ENCODE peak calls at places on chromosomes 13 and 19, in seven cellular contexts. C is CD8-positive, alpha-beta T cell; O is neural progenitor cell; A is PC-3; L is neuronal stem cell; P is upper lobe of right lung; R is WERI-Rb-1. E is an unnamed sample. For H3K27me3, the result is how much of the 10 kb centered on the place peaks cover.

GRCh38 chr13:106118996-106119395 is 416.5 kb downstream of the EFNB2 start:
- DNase-seq in C (no peak), O (no peak), A (no peak), L (no peak), P (no peak), R (no peak), E (no peak)

GRCh38 chr13:46751811-46752635 is 44.9 kb downstream of the ESD start:
- DNase-seq in C (peak), O (peak), A (no peak), L (no peak), P (no peak), R (peak), E (peak)

GRCh38 chr13:75581874-75582640 is 32.5 kb downstream of the UCHL3 start:
- DNase-seq in C (no peak), O (no peak), A (no peak), L (no peak), P (no peak), R (no peak), E (no peak)

GRCh38 chr13:33931397-33931987 is 113.5 kb downstream of the RFC3 start:
- DNase-seq in C (no peak), O (peak), A (peak), L (peak), P (no peak), R (peak), E (no peak)

GRCh38 chr13:29991343-29991742 is 140.9 kb upstream of the UBL3 start:
- DNase-seq in C (no peak), O (no peak), A (peak), L (no peak), P (no peak), R (peak), E (no peak)

GRCh38 chr13:46804391-46804815 is 7.4 kb upstream of the ESD start:
- DNase-seq in C (no peak), O (no peak), A (peak), L (no peak), P (no peak), R (no peak), E (no peak)

GRCh38 chr19:42965204-42965603 is 28.2 kb upstream of the PSG7 start:
- DNase-seq in C (no peak), O (no peak), A (peak), L (no peak), P (no peak), R (no peak), E (no peak)

GRCh38 chr13:94433055-94433947 is 46.2 kb downstream of the DCT start:
- DNase-seq in C (no peak), O (peak), A (no peak), L (no peak), P (no peak), R (peak), E (no peak)

GRCh38 chr13:113943821-113944565 is 29.9 kb downstream of the C13orf46 start:
- DNase-seq in C (no peak), O (no peak), A (no peak), L (no peak), P (no peak), R (no peak), E (no peak)

GRCh38 chr19:38644719-38645118 is 2.7 kb upstream of the ACTN4 start:
- DNase-seq in C (no peak), O (no peak), A (peak), L (no peak), P (no peak), R (no peak), E (no peak)

GRCh38 chr19:37654118-37654517 is 1.1 kb downstream of the ZFP30 start:
- DNase-seq in C (no peak), O (no peak), A (no peak), L (no peak), P (no peak), R (no peak), E (no peak)

GRCh38 chr13:102907886-102908515 is 62.2 kb downstream of the ERCC5 start:
- DNase-seq in C (no peak), O (no peak), A (peak), L (no peak), P (no peak), R (no peak), E (no peak)

GRCh38 chr13:112335135-112335534 is 41.0 kb upstream of the SPACA7 start:
- DNase-seq in C (no peak), O (no peak), A (no peak), L (no peak), P (no peak), R (no peak), E (no peak)

GRCh38 chr13:41196620-41197019 is 2.3 kb upstream of the KBTBD7 start:
- DNase-seq in C (no peak), O (no peak), A (peak), L (no peak), P (no peak), R (no peak), E (no peak)

GRCh38 chr13:80048802-80049201 is 292.1 kb downstream of the SPRY2 start:
- DNase-seq in C (peak), O (peak), A (peak), L (no peak), P (peak), R (peak), E (no peak)

GRCh38 chr19:1027020-1027952 is 878 bp downstream of the CNN2 start:
- DNase-seq in C (peak), O (peak), A (no peak), L (peak), P (no peak), R (peak), E (no peak)

GRCh38 chr13:37014609-37015008 is 14.0 kb downstream of the EXOSC8 start:
- DNase-seq in C (no peak), O (no peak), A (no peak), L (no peak), P (no peak), R (no peak), E (no peak)

GRCh38 chr19:19533826-19534225 is 4.2 kb upstream of the CILP2 start:
- DNase-seq in C (no peak), O (no peak), A (no peak), L (no peak), P (no peak), R (peak), E (no peak)

GRCh38 chr13:113122571-113123225 is at the start of gene F10:
- DNase-seq in C (no peak), O (peak), A (no peak), L (no peak), P (peak), R (peak), E (no peak)

GRCh38 chr19:48806818-48807589 is 3.8 kb downstream of the BCAT2 start:
- DNase-seq in C (no peak), O (peak), A (peak), L (peak), P (no peak), R (peak), E (no peak)

GRCh38 chr13:49498211-49498610 is 2.5 kb downstream of the PHF11 start:
- DNase-seq in C (no peak), O (no peak), A (no peak), L (no peak), P (no peak), R (no peak), E (no peak)

GRCh38 chr13:38391341-38391740 is 41.7 kb downstream of the UFM1 start:
- DNase-seq in C (no peak), O (no peak), A (no peak), L (no peak), P (no peak), R (no peak), E (no peak)

GRCh38 chr19:49860716-49861100 is 6.7 kb downstream of the PNKP start:
- DNase-seq in C (no peak), O (no peak), A (no peak), L (no peak), P (no peak), R (no peak), E (no peak)

GRCh38 chr13:80084086-80084676 is 256.7 kb downstream of the SPRY2 start:
- DNase-seq in C (no peak), O (no peak), A (peak), L (no peak), P (no peak), R (no peak), E (no peak)

GRCh38 chr19:3759482-3760254 is 1.8 kb downstream of the APBA3 start:
- DNase-seq in C (no peak), O (no peak), A (no peak), L (no peak), P (no peak), R (no peak), E (no peak)

GRCh38 chr13:42218576-42218975 is 53.4 kb upstream of the AKAP11 start:
- DNase-seq in C (no peak), O (no peak), A (no peak), L (no peak), P (no peak), R (no peak), E (no peak)

GRCh38 chr19:22935151-22935550 is 67.8 kb downstream of the ZNF728 start:
- DNase-seq in C (no peak), O (no peak), A (peak), L (no peak), P (no peak), R (no peak), E (no peak)

GRCh38 chr13:97235549-97236206 is 13.5 kb downstream of the MBNL2 start:
- DNase-seq in C (no peak), O (no peak), A (no peak), L (no peak), P (no peak), R (no peak), E (no peak)

GRCh38 chr19:15196683-15197005 is 4.2 kb downstream of the NOTCH3 start:
- DNase-seq in C (no peak), O (no peak), A (no peak), L (no peak), P (no peak), R (no peak), E (no peak)

GRCh38 chr19:18700501-18701249 is 17.2 kb downstream of the CRTC1 start:
- DNase-seq in C (peak), O (peak), A (peak), L (peak), P (peak), R (peak), E (peak)

GRCh38 chr19:42497492-42498226 is 30.6 kb downstream of the CEACAM1 start:
- DNase-seq in C (no peak), O (no peak), A (no peak), L (no peak), P (no peak), R (no peak), E (no peak)

GRCh38 chr19:2412449-2412848 is 14.9 kb downstream of the TIMM13 start:
- DNase-seq in C (no peak), O (no peak), A (no peak), L (no peak), P (no peak), R (no peak), E (no peak)

GRCh38 chr19:38252935-38253691 is 3.1 kb downstream of the PPP1R14A start:
- DNase-seq in C (no peak), O (peak), A (no peak), L (no peak), P (no peak), R (peak), E (no peak)

GRCh38 chr13:97193577-97193976 is 28.6 kb upstream of the MBNL2 start:
- DNase-seq in C (no peak), O (no peak), A (no peak), L (no peak), P (no peak), R (no peak), E (no peak)

GRCh38 chr19:4980838-4981680 is 12.1 kb downstream of the KDM4B start:
- DNase-seq in C (no peak), O (peak), A (no peak), L (no peak), P (no peak), R (no peak), E (no peak)

GRCh38 chr19:19528721-19529490 is at the start of gene YJEFN3:
- DNase-seq in C (no peak), O (peak), A (no peak), L (no peak), P (no peak), R (peak), E (no peak)

GRCh38 chr13:48265217-48265815 is 32.3 kb downstream of the ITM2B start:
- DNase-seq in C (no peak), O (no peak), A (no peak), L (no peak), P (no peak), R (no peak), E (no peak)

GRCh38 chr13:78133511-78133910 is 214.9 kb upstream of the EDNRB start:
- DNase-seq in C (no peak), O (no peak), A (no peak), L (no peak), P (no peak), R (no peak), E (no peak)

GRCh38 chr13:29936051-29936813 is 85.8 kb upstream of the UBL3 start:
- DNase-seq in C (peak), O (no peak), A (no peak), L (no peak), P (no peak), R (no peak), E (no peak)

GRCh38 chr13:51814825-51815650 is 11.1 kb upstream of the DHRS12 start:
- DNase-seq in C (peak), O (peak), A (peak), L (peak), P (no peak), R (peak), E (peak)

GRCh38 chr13:95601216-95601615 is 43.3 kb downstream of the DZIP1 start:
- DNase-seq in C (no peak), O (no peak), A (no peak), L (no peak), P (no peak), R (no peak), E (no peak)
- H3K27ac ChIP-seq in C (no peak), O (no peak), A (no peak), L (no peak), P (no peak), R (no peak), E (no peak)

DNA sequence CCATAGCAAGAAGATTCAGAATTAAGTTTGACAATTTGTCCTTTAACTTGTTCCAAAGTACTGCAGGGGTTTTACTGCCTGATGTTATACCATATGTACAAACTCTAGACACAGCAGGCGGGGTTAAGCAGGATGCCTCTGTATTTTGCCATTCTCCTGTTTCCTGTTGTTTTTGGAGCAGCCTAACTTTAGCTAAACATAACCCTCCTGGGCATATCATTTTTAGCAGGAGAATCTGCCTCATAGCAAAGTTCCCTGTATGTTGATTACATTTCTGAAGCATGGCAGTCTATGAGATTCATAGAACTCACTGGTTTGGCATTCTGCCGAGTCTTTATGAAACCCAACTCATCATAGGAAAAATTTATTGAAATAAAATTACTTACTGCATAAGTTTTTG is 5.2 kb downstream of the LHFPL6 start:
- DNase-seq in C (no peak), O (no peak), A (no peak), L (no peak), P (no peak), R (no peak), E (no peak)
- H3K4me3 ChIP-seq in C (no peak), O (no peak), A (no peak), L (no peak), P (peak), R (no peak), E (no peak)

GRCh38 chr19:55069859-55070225 is 5.8 kb upstream of the EPS8L1 start:
- DNase-seq in C (no peak), O (no peak), A (no peak), L (no peak), P (no peak), R (no peak), E (no peak)

GRCh38 chr19:55070755-55071502 is 4.7 kb upstream of the EPS8L1 start:
- DNase-seq in C (no peak), O (no peak), A (peak), L (no peak), P (no peak), R (no peak), E (no peak)

GRCh38 chr19:55068803-55069136 is 5.8 kb upstream of the RDH13 start:
- DNase-seq in C (no peak), O (no peak), A (no peak), L (no peak), P (no peak), R (no peak), E (no peak)

GRCh38 chr19:55067869-55068268 is 4.9 kb upstream of the RDH13 start:
- DNase-seq in C (no peak), O (no peak), A (no peak), L (no peak), P (no peak), R (no peak), E (no peak)

DNA sequence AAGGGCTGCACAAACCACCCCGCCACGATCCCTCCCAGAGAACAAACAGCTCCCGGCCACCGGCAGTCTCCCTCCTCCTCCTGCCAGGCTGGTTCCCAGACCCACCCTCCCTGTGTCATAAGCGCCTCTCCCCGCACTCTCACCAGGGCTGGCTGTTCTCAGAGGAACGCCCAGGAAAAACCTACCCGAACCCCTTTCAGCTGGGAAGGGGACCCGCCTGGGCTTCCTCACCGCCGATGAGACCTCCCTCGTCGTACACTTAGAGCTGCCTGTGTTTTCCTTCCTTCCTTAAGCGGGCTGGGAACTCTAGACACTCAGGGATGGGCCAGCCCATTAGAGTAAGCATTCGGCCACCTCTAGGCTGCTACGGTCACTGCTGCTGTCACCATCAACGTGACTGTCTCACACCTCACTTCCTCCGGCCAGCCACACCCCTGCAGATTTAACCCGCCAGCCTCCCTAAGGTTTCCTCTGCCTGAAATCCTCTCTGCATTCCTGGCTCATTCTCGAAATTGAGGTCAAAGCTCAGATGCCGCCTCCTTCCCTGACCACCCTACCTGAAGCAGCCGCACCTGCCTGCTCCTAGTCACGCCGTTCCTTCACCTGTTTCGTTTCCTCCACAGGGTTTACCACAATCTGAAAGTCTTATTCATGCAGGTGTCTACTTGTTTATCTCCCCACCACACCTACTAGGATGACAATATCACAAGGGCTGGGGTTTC is 6.3 kb upstream of the RDH13 start:
- DNase-seq in C (no peak), O (peak), A (peak), L (no peak), P (peak), R (peak), E (no peak)
- H3K27me3 ChIP-seq in C (under half), O (half or more), A (under half), L (half or more), P (under half), R (under half), E (under half)

GRCh38 chr19:6238256-6238642 is 41.5 kb downstream of the MLLT1 start:
- DNase-seq in C (no peak), O (no peak), A (no peak), L (no peak), P (no peak), R (no peak), E (no peak)

GRCh38 chr19:6239871-6240676 is 39.7 kb downstream of the MLLT1 start:
- DNase-seq in C (no peak), O (peak), A (no peak), L (no peak), P (peak), R (no peak), E (no peak)

GRCh38 chr19:6238643-6239281 is 41.0 kb downstream of the MLLT1 start:
- DNase-seq in C (no peak), O (no peak), A (peak), L (no peak), P (peak), R (no peak), E (no peak)

GRCh38 chr19:6241056-6241455 is 38.7 kb downstream of the MLLT1 start:
- DNase-seq in C (no peak), O (no peak), A (no peak), L (no peak), P (peak), R (no peak), E (no peak)

GRCh38 chr19:6239401-6239844 is 40.4 kb downstream of the MLLT1 start:
- DNase-seq in C (no peak), O (no peak), A (peak), L (no peak), P (peak), R (no peak), E (no peak)
- H3K27ac ChIP-seq in C (no peak), O (no peak), A (no peak), L (no peak), P (peak), R (no peak), E (no peak)

GRCh38 chr19:54551950-54552912 is 21.4 kb upstream of the LILRA2 start:
- DNase-seq in C (no peak), O (no peak), A (no peak), L (no peak), P (peak), R (no peak), E (no peak)
- H3K4me3 ChIP-seq in C (no peak), O (no peak), A (no peak), L (peak), P (no peak), R (no peak), E (no peak)

DNA sequence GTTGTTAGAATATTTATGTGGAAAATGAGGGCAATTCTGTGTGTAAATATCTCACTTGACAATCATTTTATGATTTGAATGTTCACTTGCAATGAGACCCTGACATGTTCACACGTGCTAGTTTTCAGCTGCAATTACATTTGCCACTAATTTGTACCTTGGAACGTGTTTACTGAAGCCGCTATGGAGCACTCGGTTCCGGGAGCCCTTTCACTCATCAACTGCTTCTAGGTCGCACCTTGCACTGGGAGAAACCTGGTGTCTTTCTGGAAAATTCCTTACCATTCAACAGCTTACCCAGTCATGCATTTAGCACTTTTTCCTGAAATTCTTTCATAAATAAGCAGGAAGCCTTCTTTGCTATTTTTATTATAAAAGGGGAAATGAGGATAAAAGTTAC is 229.6 kb downstream of the ZIC5 start:
- DNase-seq in C (no peak), O (no peak), A (no peak), L (no peak), P (no peak), R (no peak), E (no peak)
- H3K27me3 ChIP-seq in C (under half), O (under half), A (under half), L (under half), P (under half), R (under half), E (under half)

DNA sequence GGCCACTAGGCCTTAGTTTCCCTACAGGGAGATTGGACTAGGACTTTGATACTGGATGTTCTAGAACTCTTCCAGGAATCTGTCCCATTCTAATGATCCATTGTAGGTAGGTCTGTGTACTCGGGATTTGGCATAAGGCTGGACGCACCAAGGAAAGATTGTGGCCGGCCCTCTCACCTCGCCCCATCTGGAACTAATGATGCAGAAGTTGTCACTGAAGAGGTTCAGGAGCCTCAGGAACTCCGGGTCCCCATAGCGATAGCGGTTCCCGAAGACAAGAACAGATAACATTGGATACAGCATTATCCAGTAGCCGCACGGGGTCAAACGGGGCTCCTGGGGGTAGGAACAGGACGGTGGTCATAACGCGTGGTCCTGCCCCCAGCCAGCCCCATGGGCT is 11.2 kb downstream of the EGLN2 start:
- DNase-seq in C (no peak), O (no peak), A (no peak), L (no peak), P (no peak), R (no peak), E (no peak)
- H3K27ac ChIP-seq in C (no peak), O (no peak), A (no peak), L (no peak), P (peak), R (no peak), E (no peak)